ENCODE peak calls at places on chromosomes 4 and X, in five cellular contexts. T, V, Y, S and A are unnamed samples.

GRCh38 chrX:11100281-11101035 is 10.7 kb upstream of the HCCS start:
- DNase-seq in T (peak), V (peak), Y (no peak), S (peak), A (no peak)

GRCh38 chr4:98987720-98988119 is 7.8 kb upstream of the METAP1 start:
- DNase-seq in T (no peak), V (no peak), Y (no peak), S (no peak), A (no peak)

GRCh38 chr4:75686346-75686745 is 13.1 kb upstream of the G3BP2 start:
- DNase-seq in T (no peak), V (no peak), Y (no peak), S (no peak), A (no peak)

GRCh38 chrX:928606-929005 is 283.8 kb downstream of the CRLF2 start:
- DNase-seq in T (no peak), V (no peak), Y (no peak), S (no peak), A (no peak)

GRCh38 chr4:99723555-99724450 is 66.2 kb upstream of the C4orf54 start:
- DNase-seq in T (peak), V (peak), Y (no peak), S (peak), A (no peak)

GRCh38 chrX:110280954-110281353 is 36.9 kb downstream of the AMMECR1 start:
- DNase-seq in T (no peak), V (no peak), Y (no peak), S (no peak), A (no peak)

GRCh38 chr4:152065545-152065944 is 304.7 kb upstream of the GATB start:
- DNase-seq in T (no peak), V (no peak), Y (no peak), S (no peak), A (no peak)

GRCh38 chr4:10305816-10306215 is 151.4 kb downstream of the ZNF518B start:
- DNase-seq in T (no peak), V (no peak), Y (no peak), S (no peak), A (no peak)

GRCh38 chr4:164438321-164438720 is 315.6 kb upstream of the SMIM31 start:
- DNase-seq in T (no peak), V (no peak), Y (no peak), S (no peak), A (no peak)

GRCh38 chr4:1770245-1770644 is 22.8 kb upstream of the FGFR3 start:
- DNase-seq in T (no peak), V (no peak), Y (no peak), S (no peak), A (no peak)

GRCh38 chr4:2937146-2937857 is 25.9 kb downstream of the NOP14 start:
- DNase-seq in T (no peak), V (no peak), Y (peak), S (peak), A (no peak)

GRCh38 chr4:48018112-48018511 is 1.5 kb downstream of the NIPAL1 start:
- DNase-seq in T (no peak), V (no peak), Y (no peak), S (no peak), A (no peak)

GRCh38 chr4:119197772-119198212 is 14.7 kb upstream of the USP53 start:
- DNase-seq in T (no peak), V (no peak), Y (no peak), S (peak), A (no peak)

GRCh38 chr4:1760521-1761001 is 32.5 kb upstream of the FGFR3 start:
- DNase-seq in T (peak), V (no peak), Y (no peak), S (no peak), A (no peak)

GRCh38 chr4:175447006-175447405 is 365.1 kb downstream of the GPM6A start:
- DNase-seq in T (no peak), V (no peak), Y (no peak), S (no peak), A (no peak)

GRCh38 chr4:174910271-174910670 is 7.9 kb upstream of the ADAM29 start:
- DNase-seq in T (no peak), V (no peak), Y (no peak), S (no peak), A (no peak)

GRCh38 chrX:153642655-153643430 is 4.2 kb upstream of the DUSP9 start:
- DNase-seq in T (peak), V (peak), Y (no peak), S (no peak), A (no peak)

GRCh38 chrX:152601848-152602616 is 35.7 kb upstream of the GABRQ start:
- DNase-seq in T (peak), V (peak), Y (no peak), S (peak), A (peak)

GRCh38 chr4:125283702-125284279 is 31.0 kb upstream of the FAT4 start:
- DNase-seq in T (peak), V (peak), Y (no peak), S (peak), A (no peak)

GRCh38 chr4:107956011-107956410 is 24.7 kb downstream of the CYP2U1 start:
- DNase-seq in T (no peak), V (no peak), Y (no peak), S (no peak), A (no peak)

GRCh38 chr4:53463340-53463739 is 85.9 kb downstream of the FIP1L1 start:
- DNase-seq in T (no peak), V (no peak), Y (no peak), S (no peak), A (no peak)

GRCh38 chrX:129115104-129115503 is 408.2 kb downstream of the SMARCA1 start:
- DNase-seq in T (peak), V (peak), Y (no peak), S (peak), A (no peak)

GRCh38 chrX:52923781-52924241 is 26.7 kb downstream of the FAM156B start:
- DNase-seq in T (no peak), V (no peak), Y (peak), S (no peak), A (no peak)

GRCh38 chr4:76620723-76621463 is 185.9 kb downstream of the SHROOM3 start:
- DNase-seq in T (no peak), V (no peak), Y (no peak), S (no peak), A (no peak)

GRCh38 chr4:111400736-111401135 is 744.5 kb upstream of the FAM241A start:
- DNase-seq in T (no peak), V (no peak), Y (no peak), S (no peak), A (no peak)

GRCh38 chr4:162837679-162838078 is 329.0 kb downstream of the NAF1 start:
- DNase-seq in T (no peak), V (no peak), Y (no peak), S (no peak), A (no peak)

GRCh38 chrX:74923942-74924448 is 1.3 kb downstream of the NEXMIF start:
- DNase-seq in T (peak), V (no peak), Y (no peak), S (no peak), A (no peak)

GRCh38 chrX:101195442-101196173 is 24.0 kb upstream of the DRP2 start:
- DNase-seq in T (no peak), V (no peak), Y (no peak), S (peak), A (no peak)

GRCh38 chr4:112514079-112514448 is 1.9 kb downstream of the NEUROG2 start:
- DNase-seq in T (peak), V (no peak), Y (no peak), S (no peak), A (no peak)

GRCh38 chrX:74383611-74384010 is 37.7 kb upstream of the SLC16A2 start:
- DNase-seq in T (peak), V (no peak), Y (no peak), S (peak), A (no peak)

GRCh38 chr4:168835880-168836454 is 174.1 kb downstream of the CBR4 start:
- DNase-seq in T (no peak), V (no peak), Y (no peak), S (no peak), A (no peak)

GRCh38 chr4:168831919-168832745 is 177.9 kb downstream of the CBR4 start:
- DNase-seq in T (peak), V (peak), Y (no peak), S (peak), A (peak)

GRCh38 chr4:168830777-168831512 is 179.1 kb downstream of the CBR4 start:
- DNase-seq in T (peak), V (no peak), Y (no peak), S (no peak), A (no peak)

GRCh38 chr4:168832746-168833575 is 177.1 kb downstream of the CBR4 start:
- DNase-seq in T (peak), V (no peak), Y (no peak), S (no peak), A (no peak)

GRCh38 chr4:168831585-168831918 is 178.5 kb downstream of the CBR4 start:
- DNase-seq in T (peak), V (no peak), Y (no peak), S (no peak), A (no peak)
- TF ChIP-seq EP300 in T (no peak), V (no peak), Y (no peak), S (no peak), A (no peak)

GRCh38 chrX:43958529-43958928 is 14.7 kb downstream of the NDP start:
- DNase-seq in T (peak), V (peak), Y (peak), S (peak), A (no peak)
- TF ChIP-seq YY1 in T (no peak), V (no peak), Y (peak), S (no peak), A (no peak)

GRCh38 chr4:150336676-150337412 is 245.1 kb upstream of the MAB21L2 start:
- DNase-seq in T (no peak), V (no peak), Y (no peak), S (no peak), A (no peak)
- TF ChIP-seq EP300 in T (no peak), V (no peak), Y (no peak), S (no peak), A (no peak)

DNA sequence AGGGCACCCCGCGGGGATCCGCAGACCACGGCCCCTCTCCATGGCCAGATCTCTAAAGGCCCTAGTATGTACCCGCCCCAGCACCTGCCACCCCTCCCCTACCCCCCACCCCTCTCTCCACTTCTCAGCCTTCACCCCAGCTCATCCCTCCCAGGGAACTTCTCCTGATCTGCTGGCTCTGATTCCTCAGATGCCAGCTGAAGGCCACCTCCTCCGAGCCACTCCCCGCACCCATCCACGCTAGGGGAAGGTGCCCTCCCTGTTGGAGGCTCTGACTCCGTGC is 11.9 kb downstream of the PSAPL1 start:
- DNase-seq in T (peak), V (no peak), Y (no peak), S (no peak), A (no peak)
- TF ChIP-seq YY1 in T (no peak), V (no peak), Y (no peak), S (no peak), A (no peak)

GRCh38 chr4:155984398-155984797 is 30.7 kb upstream of the CTSO start:
- DNase-seq in T (no peak), V (no peak), Y (no peak), S (no peak), A (no peak)
- TF ChIP-seq EP300 in T (no peak), V (no peak), Y (no peak), S (no peak), A (no peak)